ENCODE peak calls at places on chromosome 20, in seven cellular contexts. I is HepG2, C is K562, B is GM12878, W is SK-N-SH, Z is HCT116, H is H1. X is an unnamed sample.

GRCh38 chr20:54069501-54069971 is 858 bp downstream of the BCAS1 start:
- DNase-seq in I (no peak), C (no peak), B (no peak), W (no peak), Z (no peak), H (peak; percentile 29), X (no peak)

GRCh38 chr20:58511364-58511763 is 3.8 kb downstream of the APCDD1L start:
- DNase-seq in I (no peak), C (no peak), B (no peak), W (peak; percentile 48), Z (no peak), H (no peak), X (no peak)

GRCh38 chr20:64053841-64054661 is 4.6 kb upstream of the SOX18 start:
- DNase-seq in I (peak; percentile 94), C (peak; percentile 61), B (no peak), W (peak; percentile 79), Z (peak; percentile 29), H (no peak), X (no peak)

GRCh38 chr20:9179193-9179802 is 110.4 kb downstream of the PLCB4 start:
- DNase-seq in I (no peak), C (no peak), B (no peak), W (no peak), Z (no peak), H (no peak), X (no peak)

GRCh38 chr20:54502179-54502578 is 26.8 kb downstream of the DOK5 start:
- DNase-seq in I (no peak), C (no peak), B (no peak), W (no peak), Z (no peak), H (no peak), X (no peak)

GRCh38 chr20:63137851-63138415 is 78.0 kb downstream of the YTHDF1 start:
- DNase-seq in I (no peak), C (no peak), B (no peak), W (no peak), Z (no peak), H (no peak), X (no peak)

GRCh38 chr20:58214310-58214709 is 14.1 kb downstream of the ANKRD60 start:
- DNase-seq in I (no peak), C (no peak), B (no peak), W (no peak), Z (no peak), H (no peak), X (no peak)

GRCh38 chr20:56799187-56799586 is 170.1 kb downstream of the TFAP2C start:
- DNase-seq in I (no peak), C (no peak), B (no peak), W (no peak), Z (no peak), H (no peak), X (no peak)

GRCh38 chr20:362271-363254 is 15.7 kb downstream of the NRSN2 start:
- DNase-seq in I (peak; percentile 99), C (peak; percentile 69), B (no peak), W (peak; percentile 74), Z (peak; percentile 95), H (no peak), X (peak; percentile 95)

GRCh38 chr20:47489448-47489872 is 12.2 kb upstream of the NCOA3 start:
- DNase-seq in I (no peak), C (no peak), B (no peak), W (no peak), Z (no peak), H (no peak), X (no peak)

GRCh38 chr20:10047427-10047826 is 12.6 kb downstream of the ANKEF1 start:
- DNase-seq in I (peak; percentile 39), C (peak; percentile 16), B (no peak), W (peak; percentile 27), Z (no peak), H (peak; percentile 17), X (peak; percentile 14)

GRCh38 chr20:64119301-64119680 is 11.9 kb upstream of the NPBWR2 start:
- DNase-seq in I (no peak), C (no peak), B (no peak), W (peak; percentile 30), Z (no peak), H (no peak), X (no peak)

GRCh38 chr20:31894980-31895675 is 24.7 kb downstream of the TTLL9 start:
- DNase-seq in I (peak; percentile 73), C (peak; percentile 29), B (peak; percentile 75), W (no peak), Z (no peak), H (no peak), X (peak; percentile 93)

GRCh38 chr20:36434383-36434782 is 106.9 kb upstream of the MYL9 start:
- DNase-seq in I (no peak), C (no peak), B (no peak), W (no peak), Z (no peak), H (no peak), X (no peak)

GRCh38 chr20:62500237-62500864 is 24.6 kb upstream of the GATA5 start:
- DNase-seq in I (peak; percentile 56), C (peak; percentile 82), B (no peak), W (peak; percentile 92), Z (peak; percentile 21), H (no peak), X (peak; percentile 93)

GRCh38 chr20:46990017-46990810 is 95.6 kb downstream of the EYA2 start:
- DNase-seq in I (no peak), C (peak; percentile 81), B (no peak), W (no peak), Z (no peak), H (no peak), X (peak; percentile 92)

GRCh38 chr20:53664121-53664520 is 70.5 kb upstream of the ZNF217 start:
- DNase-seq in I (no peak), C (no peak), B (no peak), W (no peak), Z (no peak), H (no peak), X (no peak)

GRCh38 chr20:58069796-58070663 is 158.4 kb downstream of the ANKRD60 start:
- DNase-seq in I (no peak), C (no peak), B (no peak), W (no peak), Z (no peak), H (no peak), X (no peak)

GRCh38 chr20:35839891-35840290 is 68.1 kb downstream of the PHF20 start:
- DNase-seq in I (no peak), C (no peak), B (no peak), W (no peak), Z (no peak), H (no peak), X (no peak)

GRCh38 chr20:1296117-1296610 is 30.1 kb downstream of the SNPH start:
- DNase-seq in I (no peak), C (no peak), B (no peak), W (no peak), Z (no peak), H (no peak), X (no peak)

GRCh38 chr20:48723308-48724264 is 104.2 kb downstream of the PREX1 start:
- DNase-seq in I (peak; percentile 73), C (no peak), B (no peak), W (no peak), Z (no peak), H (no peak), X (no peak)

GRCh38 chr20:34390769-34391447 is 27.8 kb downstream of the ITCH start:
- DNase-seq in I (peak; percentile 85), C (peak; percentile 74), B (no peak), W (no peak), Z (peak; percentile 85), H (peak; percentile 2), X (peak; percentile 64)

GRCh38 chr20:23641936-23642751 is 4.4 kb upstream of the CST3 start:
- DNase-seq in I (no peak), C (no peak), B (no peak), W (no peak), Z (no peak), H (no peak), X (no peak)

GRCh38 chr20:10022615-10023014 is 12.2 kb upstream of the ANKEF1 start:
- DNase-seq in I (no peak), C (no peak), B (no peak), W (no peak), Z (no peak), H (no peak), X (no peak)

DNA sequence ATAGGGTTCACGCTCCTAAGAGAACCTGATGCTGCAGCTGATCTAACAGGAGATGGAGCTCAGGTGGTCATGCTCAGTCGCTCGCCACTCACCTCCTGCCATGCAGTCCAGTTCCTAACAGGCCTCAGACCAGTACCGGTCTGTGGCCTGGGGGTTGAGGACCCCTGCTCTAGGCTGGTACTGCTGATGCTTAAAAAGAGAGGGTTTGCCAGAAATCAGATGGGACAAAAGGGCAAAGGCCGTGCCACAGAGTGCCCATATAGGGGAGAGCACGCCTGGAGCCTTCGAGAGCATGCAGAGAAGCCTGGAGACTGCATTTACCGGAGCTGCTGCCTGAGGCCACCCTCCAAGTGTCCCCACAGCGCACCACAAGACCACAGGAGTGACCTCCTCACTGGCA is 75.5 kb downstream of the PTPN1 start:
- DNase-seq in I (no peak), C (no peak), B (no peak), W (no peak), Z (no peak), H (no peak), X (no peak)
- TF ChIP-seq JUND in I (no peak), C (no peak), B (no peak), W (no peak), Z (no peak), H (no peak), X (no peak)

DNA sequence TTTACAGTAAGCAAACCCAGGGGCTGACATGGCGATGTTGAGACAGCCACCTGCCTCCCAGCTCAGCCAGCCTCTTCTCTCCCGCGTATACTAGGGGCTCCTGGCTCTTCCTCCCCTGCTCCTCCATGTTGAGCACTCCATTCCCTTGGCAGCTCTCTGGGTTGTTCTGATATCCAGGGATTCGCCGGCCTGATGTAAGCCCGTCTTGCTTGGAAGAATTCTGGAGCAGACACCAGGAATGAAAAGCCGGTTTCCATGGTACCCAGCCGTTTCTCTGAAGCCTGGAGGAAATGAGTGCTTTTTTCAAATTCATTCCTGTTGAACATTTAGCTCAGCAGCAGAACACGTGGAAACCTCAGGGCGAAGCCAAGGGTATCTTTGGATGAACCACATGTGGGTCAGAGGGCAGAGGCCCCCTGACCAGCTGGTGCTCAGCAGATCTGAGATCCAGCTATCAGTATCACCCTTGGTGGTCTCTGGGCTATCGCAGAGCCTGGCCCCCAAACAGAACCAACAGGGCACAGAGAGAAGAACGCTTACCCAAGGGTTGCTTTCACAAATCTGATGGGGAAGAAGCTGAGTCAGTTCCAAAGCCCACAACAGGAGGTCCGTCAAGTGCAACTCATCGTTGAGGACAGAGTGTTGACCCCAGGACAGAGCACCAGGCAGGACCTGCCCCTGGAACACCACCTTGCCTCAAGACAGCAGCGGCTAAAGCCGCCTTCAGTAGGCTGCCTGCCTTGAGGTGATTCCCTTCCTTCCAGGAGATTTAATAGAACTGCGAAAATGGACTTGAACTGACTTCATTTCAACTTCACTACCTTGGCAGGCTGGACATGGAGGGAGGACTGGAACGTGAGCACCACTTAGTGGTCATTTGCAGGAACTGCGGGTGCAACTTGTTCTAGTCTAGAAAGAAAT is 96.1 kb upstream of the RIN2 start:
- DNase-seq in I (peak; percentile 62), C (peak; percentile 62), B (no peak), W (peak; percentile 65), Z (peak; percentile 56), H (peak; percentile 34), X (peak; percentile 84)
- TF ChIP-seq JUND in I (no peak), C (no peak), B (no peak), W (no peak), Z (no peak), H (no peak), X (no peak)

GRCh38 chr20:51514252-51514651 is 28.3 kb downstream of the NFATC2 start:
- DNase-seq in I (no peak), C (no peak), B (no peak), W (no peak), Z (no peak), H (no peak), X (no peak)
- TF ChIP-seq JUND in I (no peak), C (no peak), B (no peak), W (no peak), Z (no peak), H (no peak), X (no peak)

GRCh38 chr20:6698723-6699122 is 68.8 kb upstream of the BMP2 start:
- DNase-seq in I (no peak), C (no peak), B (no peak), W (no peak), Z (no peak), H (no peak), X (no peak)
- TF ChIP-seq JUND in I (no peak), C (no peak), B (no peak), W (no peak), Z (no peak), H (no peak), X (no peak)